ENCODE peak calls at places on chromosomes 12 and 14, in nine cellular contexts. B is HCT116, U is A549, F is HepG2, A is HL-60, X is GM23338, L is GM12878, S is SK-N-SH, T is K562. C is an unnamed sample.

GRCh38 chr14:24954697-24955037 is 95.3 kb downstream of the STXBP6 start:
- DNase-seq in B (no peak), U (no peak), F (no peak), A (no peak), X (no peak), L (no peak), S (no peak), T (no peak), C (no peak)

GRCh38 chr14:100537701-100538565 is 49.3 kb downstream of the BEGAIN start:
- DNase-seq in B (no peak), U (no peak), F (no peak), A (no peak), X (peak), L (no peak), S (peak), T (no peak), C (no peak)

GRCh38 chr14:61927015-61927414 is 164.8 kb downstream of the SNAPC1 start:
- DNase-seq in B (no peak), U (no peak), F (no peak), A (no peak), X (no peak), L (no peak), S (no peak), T (no peak), C (no peak)

GRCh38 chr12:24111591-24111990 is 162.1 kb upstream of the SOX5 start:
- DNase-seq in B (no peak), U (no peak), F (no peak), A (no peak), X (no peak), L (no peak), S (no peak), T (no peak), C (no peak)

GRCh38 chr14:34363733-34364134 is 98.3 kb downstream of the SPTSSA start:
- DNase-seq in B (no peak), U (no peak), F (no peak), A (no peak), X (no peak), L (no peak), S (no peak), T (no peak), C (no peak)

GRCh38 chr14:61257469-61258057 is 23.6 kb downstream of the TMEM30B start:
- DNase-seq in B (no peak), U (no peak), F (no peak), A (no peak), X (no peak), L (no peak), S (no peak), T (no peak), C (no peak)

GRCh38 chr14:47899685-47900084 is 224.3 kb upstream of the MDGA2 start:
- DNase-seq in B (no peak), U (no peak), F (no peak), A (no peak), X (no peak), L (no peak), S (no peak), T (no peak), C (no peak)

GRCh38 chr14:96754845-96755184 is 42.4 kb upstream of the VRK1 start:
- DNase-seq in B (no peak), U (no peak), F (no peak), A (no peak), X (peak), L (no peak), S (no peak), T (no peak), C (no peak)

GRCh38 chr12:88015825-88016224 is 13.4 kb downstream of the C12orf50 start:
- DNase-seq in B (no peak), U (no peak), F (no peak), A (no peak), X (no peak), L (no peak), S (peak), T (no peak), C (no peak)

GRCh38 chr12:103955811-103956514 is 9.7 kb upstream of the TDG start:
- DNase-seq in B (no peak), U (no peak), F (no peak), A (peak), X (no peak), L (no peak), S (peak), T (no peak), C (no peak)

GRCh38 chr12:118102609-118103008 is 1.2 kb downstream of the VSIG10 start:
- DNase-seq in B (no peak), U (peak), F (no peak), A (no peak), X (peak), L (no peak), S (peak), T (no peak), C (no peak)

GRCh38 chr12:27261866-27262265 is 17.8 kb downstream of the STK38L start:
- DNase-seq in B (no peak), U (no peak), F (no peak), A (no peak), X (no peak), L (no peak), S (no peak), T (no peak), C (no peak)

GRCh38 chr12:71938728-71939385 is at the start of gene TPH2:
- DNase-seq in B (peak), U (peak), F (peak), A (peak), X (peak), L (no peak), S (peak), T (peak), C (no peak)

GRCh38 chr14:21924479-21924878 is 250.9 kb upstream of the OR4E1 start:
- DNase-seq in B (no peak), U (no peak), F (no peak), A (peak), X (peak), L (peak), S (no peak), T (no peak), C (no peak)

GRCh38 chr12:18415227-18415626 is 153.9 kb downstream of the PIK3C2G start:
- DNase-seq in B (no peak), U (no peak), F (no peak), A (no peak), X (peak), L (no peak), S (no peak), T (no peak), C (no peak)

GRCh38 chr14:95935228-95935822 is 58.7 kb downstream of the TUNAR start:
- DNase-seq in B (no peak), U (no peak), F (peak), A (peak), X (peak), L (no peak), S (no peak), T (peak), C (no peak)

GRCh38 chr12:132559652-132560420 is 50.5 kb downstream of the LRCOL1 start:
- DNase-seq in B (peak), U (peak), F (peak), A (peak), X (peak), L (no peak), S (peak), T (peak), C (no peak)

GRCh38 chr12:11695321-11695720 is 45.8 kb downstream of the ETV6 start:
- DNase-seq in B (no peak), U (no peak), F (no peak), A (no peak), X (no peak), L (no peak), S (no peak), T (no peak), C (no peak)

GRCh38 chr14:54691525-54692260 is 124.8 kb downstream of the SAMD4A start:
- DNase-seq in B (peak), U (peak), F (peak), A (peak), X (peak), L (no peak), S (peak), T (peak), C (peak)

GRCh38 chr14:61860294-61860918 is 98.2 kb downstream of the SNAPC1 start:
- DNase-seq in B (peak), U (peak), F (peak), A (peak), X (peak), L (peak), S (peak), T (peak), C (peak)

GRCh38 chr12:103503546-103504480 is 8.0 kb upstream of the C12orf42 start:
- DNase-seq in B (peak), U (no peak), F (peak), A (peak), X (peak), L (no peak), S (peak), T (no peak), C (no peak)

GRCh38 chr14:23129759-23130316 is 10.8 kb upstream of the CEBPE start:
- DNase-seq in B (no peak), U (no peak), F (no peak), A (no peak), X (no peak), L (no peak), S (no peak), T (no peak), C (no peak)

GRCh38 chr14:56482306-56482705 is 97.3 kb upstream of the TMEM260 start:
- DNase-seq in B (peak), U (peak), F (no peak), A (peak), X (peak), L (no peak), S (no peak), T (peak), C (no peak)

GRCh38 chr14:91352101-91352500 is 65.5 kb downstream of the CCDC88C start:
- DNase-seq in B (no peak), U (no peak), F (no peak), A (no peak), X (peak), L (no peak), S (no peak), T (no peak), C (no peak)

GRCh38 chr12:57619434-57620244 is 8.4 kb downstream of the ARHGEF25 start:
- DNase-seq in B (no peak), U (no peak), F (no peak), A (no peak), X (peak), L (no peak), S (no peak), T (no peak), C (no peak)

GRCh38 chr14:97704316-97704715 is 907.1 kb downstream of the VRK1 start:
- DNase-seq in B (no peak), U (no peak), F (no peak), A (no peak), X (peak), L (no peak), S (no peak), T (no peak), C (no peak)

GRCh38 chr14:99945732-99946651 is 119.2 kb upstream of the EVL start:
- DNase-seq in B (no peak), U (no peak), F (no peak), A (peak), X (no peak), L (no peak), S (no peak), T (no peak), C (no peak)

GRCh38 chr14:69763761-69764510 is 3.0 kb upstream of the SRSF5 start:
- DNase-seq in B (no peak), U (no peak), F (no peak), A (peak), X (no peak), L (no peak), S (no peak), T (no peak), C (no peak)

GRCh38 chr12:90940872-90941499 is 14.0 kb downstream of the CCER1 start:
- DNase-seq in B (peak), U (peak), F (peak), A (peak), X (peak), L (no peak), S (peak), T (peak), C (peak)

GRCh38 chr12:34219046-34219770 is 196.9 kb downstream of the ALG10 start:
- DNase-seq in B (no peak), U (no peak), F (no peak), A (no peak), X (peak), L (no peak), S (peak), T (no peak), C (no peak)

GRCh38 chr14:50082784-50083466 is 33.4 kb downstream of the VCPKMT start:
- DNase-seq in B (no peak), U (no peak), F (no peak), A (no peak), X (no peak), L (peak), S (no peak), T (no peak), C (no peak)

GRCh38 chr12:49537709-49538601 is 875 bp upstream of the KCNH3 start:
- DNase-seq in B (no peak), U (peak), F (no peak), A (peak), X (peak), L (no peak), S (peak), T (peak), C (no peak)

GRCh38 chr12:49539406-49540228 is 787 bp downstream of the KCNH3 start:
- DNase-seq in B (no peak), U (no peak), F (no peak), A (no peak), X (no peak), L (no peak), S (peak), T (no peak), C (no peak)

GRCh38 chr12:49540229-49541139 is 1.7 kb downstream of the KCNH3 start:
- DNase-seq in B (no peak), U (no peak), F (no peak), A (no peak), X (no peak), L (no peak), S (peak), T (no peak), C (no peak)

GRCh38 chr12:49537231-49537708 is 1.6 kb upstream of the KCNH3 start:
- DNase-seq in B (no peak), U (no peak), F (no peak), A (peak), X (peak), L (no peak), S (no peak), T (no peak), C (no peak)

GRCh38 chr12:49538740-49539403 is at the start of gene KCNH3:
- DNase-seq in B (peak), U (peak), F (no peak), A (peak), X (peak), L (no peak), S (peak), T (peak), C (no peak)
- TF ChIP-seq REST in B (no peak), U (no peak), F (no peak), A (no peak), X (no peak), L (no peak), S (no peak), T (no peak), C (no peak)

GRCh38 chr14:76656592-76656991 is 104.7 kb upstream of the VASH1 start:
- DNase-seq in B (no peak), U (no peak), F (no peak), A (no peak), X (no peak), L (no peak), S (no peak), T (no peak), C (no peak)
- H3K27ac ChIP-seq in B (no peak), U (no peak), F (no peak), A (no peak), X (no peak), L (no peak), S (no peak), T (no peak), C (no peak)

GRCh38 chr14:102759416-102759815 is 17.8 kb upstream of the TRAF3 start:
- DNase-seq in B (no peak), U (no peak), F (no peak), A (no peak), X (peak), L (no peak), S (no peak), T (no peak), C (no peak)
- TF ChIP-seq REST in B (no peak), U (no peak), F (no peak), A (no peak), X (no peak), L (no peak), S (no peak), T (no peak), C (no peak)

GRCh38 chr12:6834873-6835272 is 5.9 kb upstream of the GNB3 start:
- DNase-seq in B (no peak), U (no peak), F (no peak), A (no peak), X (no peak), L (no peak), S (no peak), T (no peak), C (no peak)
- H3K27ac ChIP-seq in B (no peak), U (no peak), F (no peak), A (no peak), X (no peak), L (no peak), S (no peak), T (no peak), C (no peak)

GRCh38 chr14:76126066-76126465 is 25.7 kb upstream of the GPATCH2L start:
- DNase-seq in B (no peak), U (no peak), F (no peak), A (peak), X (no peak), L (no peak), S (no peak), T (no peak), C (no peak)

GRCh38 chr14:76135722-76136121 is 16.0 kb upstream of the GPATCH2L start:
- DNase-seq in B (no peak), U (no peak), F (no peak), A (no peak), X (no peak), L (no peak), S (no peak), T (no peak), C (no peak)

GRCh38 chr14:76129851-76130576 is 21.7 kb upstream of the GPATCH2L start:
- DNase-seq in B (no peak), U (no peak), F (no peak), A (no peak), X (no peak), L (no peak), S (no peak), T (no peak), C (no peak)

GRCh38 chr14:76133103-76133502 is 18.6 kb upstream of the GPATCH2L start:
- DNase-seq in B (no peak), U (no peak), F (peak), A (peak), X (peak), L (no peak), S (no peak), T (peak), C (no peak)

DNA sequence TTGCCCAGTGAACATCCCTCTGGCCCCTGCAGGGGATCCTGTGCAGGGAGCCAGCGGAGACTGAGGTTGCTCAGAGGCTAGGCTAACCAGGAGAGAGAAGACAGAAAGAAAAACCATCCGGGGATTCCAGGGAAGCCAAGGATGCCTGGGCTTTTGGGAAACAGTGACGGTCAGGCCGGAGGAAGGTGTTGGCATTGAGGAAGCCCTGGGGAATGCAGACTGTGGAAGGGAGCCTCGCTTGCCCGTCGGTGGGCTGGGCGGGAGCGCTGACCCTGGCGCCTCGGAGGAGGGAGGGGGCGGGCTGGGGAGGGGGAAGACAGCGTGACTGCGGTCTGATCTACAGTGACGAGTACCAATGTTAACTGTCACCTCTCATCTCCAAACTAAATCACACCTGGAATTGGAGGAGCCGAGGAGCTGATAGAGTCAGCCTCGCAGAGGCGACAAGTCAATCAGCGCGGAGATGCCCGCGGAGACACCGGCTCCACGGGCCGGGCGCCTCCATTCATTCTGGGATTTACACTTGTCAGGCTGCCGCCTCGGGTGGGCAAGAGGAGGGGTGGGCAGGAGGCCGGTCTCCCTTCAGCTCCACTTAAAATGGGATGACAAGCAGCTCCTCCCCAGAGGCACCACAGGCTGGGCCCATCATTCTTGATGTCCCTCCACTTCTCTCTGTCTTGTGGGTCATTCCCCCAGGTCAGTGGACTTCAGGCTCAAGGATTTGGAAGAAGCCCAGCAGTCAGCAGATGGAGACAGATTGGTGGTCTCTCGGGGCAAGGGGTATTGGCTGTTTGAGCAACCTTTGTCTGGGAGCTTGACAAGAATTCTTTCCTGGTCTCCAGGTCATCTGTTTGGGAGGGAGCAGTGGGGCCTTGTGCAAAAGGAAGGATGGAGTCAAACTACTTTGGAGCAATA is 20.4 kb upstream of the GPATCH2L start:
- DNase-seq in B (no peak), U (no peak), F (no peak), A (no peak), X (peak), L (no peak), S (no peak), T (no peak), C (no peak)
- TF ChIP-seq REST in B (no peak), U (no peak), F (no peak), A (no peak), X (no peak), L (no peak), S (no peak), T (no peak), C (no peak)

GRCh38 chr14:67618617-67619063 is 1.1 kb upstream of the ARG2 start:
- DNase-seq in B (no peak), U (peak), F (peak), A (peak), X (peak), L (no peak), S (peak), T (peak), C (no peak)
- H3K27ac ChIP-seq in B (no peak), U (no peak), F (peak), A (no peak), X (no peak), L (no peak), S (no peak), T (peak), C (no peak)

GRCh38 chr12:106063826-106064575 is 74.8 kb downstream of the NUAK1 start:
- DNase-seq in B (no peak), U (no peak), F (no peak), A (no peak), X (no peak), L (no peak), S (no peak), T (no peak), C (no peak)

GRCh38 chr12:106066051-106066705 is 72.6 kb downstream of the NUAK1 start:
- DNase-seq in B (no peak), U (no peak), F (no peak), A (no peak), X (no peak), L (no peak), S (no peak), T (no peak), C (no peak)

GRCh38 chr12:106064622-106065021 is 74.1 kb downstream of the NUAK1 start:
- DNase-seq in B (no peak), U (no peak), F (no peak), A (no peak), X (no peak), L (no peak), S (no peak), T (no peak), C (no peak)

GRCh38 chr12:106065506-106065905 is 73.2 kb downstream of the NUAK1 start:
- DNase-seq in B (no peak), U (no peak), F (no peak), A (no peak), X (no peak), L (no peak), S (no peak), T (no peak), C (no peak)

DNA sequence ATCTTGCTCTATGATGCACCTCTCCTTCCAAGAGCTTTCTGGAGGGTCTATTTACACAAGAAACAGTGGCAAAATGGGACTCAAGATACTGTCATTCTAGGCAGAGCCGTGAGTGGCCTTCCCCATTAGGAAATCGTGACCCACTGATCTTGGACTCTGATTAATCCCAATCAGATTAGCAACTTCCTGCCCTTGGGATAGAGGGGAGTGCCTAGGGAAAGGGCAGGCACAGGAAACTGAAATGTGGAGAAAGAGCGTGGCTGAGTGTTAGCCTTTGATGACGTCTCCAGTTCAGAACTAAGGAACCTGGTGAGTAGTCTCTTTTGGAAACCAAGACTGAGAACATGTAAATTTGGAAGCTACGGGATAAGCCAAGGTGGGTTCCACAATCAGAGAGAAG is 76.1 kb downstream of the NUAK1 start:
- DNase-seq in B (no peak), U (no peak), F (no peak), A (no peak), X (no peak), L (no peak), S (no peak), T (no peak), C (no peak)
- TF ChIP-seq REST in B (no peak), U (no peak), F (no peak), A (no peak), X (no peak), L (no peak), S (no peak), T (no peak), C (no peak)

GRCh38 chr12:50542448-50542847 is 37.7 kb downstream of the DIP2B start:
- DNase-seq in B (peak), U (peak), F (no peak), A (no peak), X (no peak), L (no peak), S (no peak), T (no peak), C (no peak)

GRCh38 chr12:50538178-50538577 is 33.4 kb downstream of the DIP2B start:
- DNase-seq in B (no peak), U (no peak), F (no peak), A (no peak), X (no peak), L (no peak), S (no peak), T (no peak), C (no peak)

GRCh38 chr12:50545213-50545612 is 40.4 kb downstream of the DIP2B start:
- DNase-seq in B (no peak), U (no peak), F (no peak), A (no peak), X (peak), L (no peak), S (no peak), T (no peak), C (no peak)

GRCh38 chr12:50537538-50537919 is 32.7 kb downstream of the DIP2B start:
- DNase-seq in B (peak), U (peak), F (no peak), A (no peak), X (no peak), L (no peak), S (no peak), T (no peak), C (peak)

GRCh38 chr12:50541139-50541538 is 36.4 kb downstream of the DIP2B start:
- DNase-seq in B (no peak), U (no peak), F (no peak), A (no peak), X (no peak), L (no peak), S (no peak), T (no peak), C (no peak)
- H3K27ac ChIP-seq in B (no peak), U (no peak), F (no peak), A (no peak), X (no peak), L (no peak), S (no peak), T (no peak), C (no peak)

C was measured in Panc1.